ENCODE peak calls at places on chromosomes 6 and 20, in five cellular contexts. U, M, Q, L and S are unnamed samples.

GRCh38 chr20:39112196-39112743 is 150.1 kb downstream of the DHX35 start:
- DNase-seq in Q (peak), U (peak), M (peak), L (no peak), S (peak)

GRCh38 chr20:17109307-17109706 is 117.5 kb upstream of the PCSK2 start:
- DNase-seq in Q (no peak), M (no peak), L (no peak), U (no peak), S (no peak)

GRCh38 chr6:169243661-169244060 is 10.0 kb downstream of the THBS2 start:
- DNase-seq in M (no peak), Q (no peak), L (no peak), U (no peak), S (no peak)

GRCh38 chr6:90406142-90406794 is 109.6 kb upstream of the BACH2 start:
- DNase-seq in Q (no peak), L (no peak), M (peak), U (no peak), S (peak)

GRCh38 chr20:37369846-37370245 is 23.9 kb downstream of the SRC start:
- DNase-seq in U (no peak), L (no peak), M (no peak), Q (no peak), S (no peak)

GRCh38 chr6:107398005-107398404 is 61.4 kb downstream of the PDSS2 start:
- DNase-seq in M (no peak), L (no peak), Q (no peak), U (no peak), S (no peak)

GRCh38 chr6:109772961-109773431 is 81.9 kb downstream of the FIG4 start:
- DNase-seq in M (peak), L (no peak), U (no peak), Q (no peak), S (no peak)

GRCh38 chr6:168730931-168731716 is 290.1 kb downstream of the SMOC2 start:
- DNase-seq in Q (no peak), U (no peak), L (no peak), M (no peak), S (no peak)

GRCh38 chr20:38551056-38551626 is 29.9 kb upstream of the ADIG start:
- DNase-seq in U (no peak), Q (no peak), M (no peak), L (no peak), S (peak)

GRCh38 chr6:116400376-116400775 is 29.6 kb downstream of the DSE start:
- DNase-seq in U (no peak), Q (no peak), L (no peak), M (peak), S (peak)

GRCh38 chr6:75922226-75922625 is 150.2 kb downstream of the IMPG1 start:
- DNase-seq in Q (no peak), U (no peak), L (no peak), M (peak), S (no peak)

GRCh38 chr6:32212076-32212760 is 11.6 kb downstream of the NOTCH4 start:
- DNase-seq in L (no peak), Q (no peak), M (no peak), U (no peak), S (no peak)

GRCh38 chr6:41073968-41074691 is 1.4 kb downstream of the NFYA start:
- DNase-seq in U (no peak), M (peak), L (peak), Q (no peak), S (peak)

GRCh38 chr20:61608275-61609085 is 356.4 kb downstream of the CDH4 start:
- DNase-seq in U (peak), L (no peak), M (peak), Q (no peak), S (no peak)

GRCh38 chr6:157840776-157841175 is 17.7 kb downstream of the SNX9 start:
- DNase-seq in Q (no peak), U (no peak), L (no peak), M (peak), S (peak)

GRCh38 chr6:15399651-15400470 is 154.0 kb downstream of the JARID2 start:
- DNase-seq in Q (no peak), M (peak), U (peak), L (no peak), S (peak)

GRCh38 chr6:117264487-117265424 is 602 bp upstream of the VGLL2 start:
- DNase-seq in Q (no peak), U (peak), L (no peak), M (no peak), S (peak)

GRCh38 chr20:41594514-41595322 is 23.5 kb downstream of the CHD6 start:
- DNase-seq in L (no peak), Q (no peak), M (no peak), U (no peak), S (no peak)

GRCh38 chr20:23146111-23146640 is 60.1 kb upstream of the CD93 start:
- DNase-seq in U (no peak), Q (no peak), M (no peak), L (no peak), S (no peak)

GRCh38 chr20:44496976-44497375 is 21.3 kb downstream of the TTPAL start:
- DNase-seq in M (peak), U (no peak), Q (no peak), L (no peak), S (peak)

GRCh38 chr6:5998236-5998635 is 8.5 kb downstream of the NRN1 start:
- DNase-seq in Q (no peak), U (no peak), M (no peak), L (no peak), S (no peak)

GRCh38 chr20:44068780-44069191 is 118.2 kb downstream of the JPH2 start:
- DNase-seq in Q (no peak), U (no peak), M (no peak), L (no peak), S (no peak)

GRCh38 chr6:17226766-17227338 is 54.3 kb upstream of the RBM24 start:
- DNase-seq in Q (no peak), L (no peak), U (no peak), M (no peak), S (no peak)

GRCh38 chr6:3568396-3569082 is 111.7 kb upstream of the SLC22A23 start:
- DNase-seq in U (no peak), Q (no peak), L (no peak), M (peak), S (peak)

GRCh38 chr20:38420232-38421085 is 14.7 kb downstream of the SNHG17 start:
- DNase-seq in Q (no peak), L (no peak), M (peak), U (no peak), S (peak)

GRCh38 chr6:21123485-21124436 is 469.8 kb upstream of the SOX4 start:
- DNase-seq in Q (no peak), M (no peak), L (no peak), U (no peak), S (no peak)

GRCh38 chr6:21046276-21046675 is 512.0 kb downstream of the CDKAL1 start:
- DNase-seq in M (no peak), L (no peak), Q (no peak), U (no peak), S (no peak)

GRCh38 chr6:27541212-27541931 is 68.5 kb upstream of the ZNF184 start:
- DNase-seq in U (peak), M (peak), Q (no peak), L (no peak), S (no peak)

GRCh38 chr6:167776906-167777645 is 49.6 kb upstream of the AFDN start:
- DNase-seq in Q (no peak), U (no peak), L (no peak), M (no peak), S (no peak)

GRCh38 chr6:13454286-13455221 is 32.8 kb downstream of the GFOD1 start:
- DNase-seq in L (peak), M (peak), Q (no peak), U (no peak), S (peak)

GRCh38 chr20:63774348-63774735 is 34.8 kb downstream of the SLC2A4RG start:
- DNase-seq in U (peak), Q (no peak), M (no peak), L (no peak), S (no peak)

GRCh38 chr6:141513830-141514229 is 618.9 kb upstream of the GJE1 start:
- DNase-seq in U (no peak), L (no peak), Q (no peak), M (peak), S (peak)

GRCh38 chr6:50816115-50816675 is 2.5 kb upstream of the TFAP2B start:
- DNase-seq in M (peak), L (peak), U (peak), Q (peak), S (peak)

GRCh38 chr6:47769951-47770350 is 11.9 kb upstream of the OPN5 start:
- DNase-seq in M (no peak), Q (no peak), L (no peak), U (no peak), S (no peak)

GRCh38 chr20:58225490-58226200 is 2.8 kb downstream of the ANKRD60 start:
- DNase-seq in U (no peak), Q (no peak), M (no peak), L (no peak), S (no peak)

GRCh38 chr6:140372064-140372463 is 997.6 kb upstream of the CITED2 start:
- DNase-seq in L (no peak), U (no peak), Q (no peak), M (no peak), S (no peak)